ENCODE peak calls at places on chromosomes 7 and 10, in five cellular contexts. One of them, this sample, is unnamed.

GRCh38 chr7:2203551-2204300 is 29.0 kb downstream of the MAD1L1 start:
- DNase-seq in psoas muscle: no peak
- DNase-seq in cardiac fibroblast: no peak
- DNase-seq in foreskin fibroblast: peak; percentile 23
- DNase-seq in AG09309: no peak
- DNase-seq in this sample: no peak

GRCh38 chr10:46309511-46310142 is 22.8 kb downstream of the ANTXRL start:
- DNase-seq in psoas muscle: no peak
- DNase-seq in cardiac fibroblast: no peak
- DNase-seq in foreskin fibroblast: no peak
- DNase-seq in AG09309: no peak
- DNase-seq in this sample: no peak

GRCh38 chr7:130845581-130846085 is 111.6 kb upstream of the KLF14 start:
- DNase-seq in AG09309: peak; percentile 69
- DNase-seq in psoas muscle: no peak
- DNase-seq in foreskin fibroblast: peak; percentile 97
- DNase-seq in cardiac fibroblast: peak; percentile 94
- DNase-seq in this sample: no peak

GRCh38 chr7:2029936-2030335 is 202.8 kb downstream of the MAD1L1 start:
- DNase-seq in psoas muscle: peak; percentile 28
- DNase-seq in AG09309: no peak
- DNase-seq in cardiac fibroblast: no peak
- DNase-seq in foreskin fibroblast: no peak
- DNase-seq in this sample: peak; percentile 3

GRCh38 chr10:67669978-67670377 is 26.0 kb downstream of the CTNNA3 start:
- DNase-seq in foreskin fibroblast: no peak
- DNase-seq in cardiac fibroblast: no peak
- DNase-seq in psoas muscle: no peak
- DNase-seq in AG09309: no peak
- DNase-seq in this sample: no peak

GRCh38 chr7:91953618-91954017 is 13.0 kb downstream of the AKAP9 start:
- DNase-seq in foreskin fibroblast: peak; percentile 29
- DNase-seq in AG09309: no peak
- DNase-seq in psoas muscle: no peak
- DNase-seq in cardiac fibroblast: peak; percentile 41
- DNase-seq in this sample: no peak

GRCh38 chr7:154953006-154953684 is 49.8 kb downstream of the PAXIP1 start:
- DNase-seq in AG09309: no peak
- DNase-seq in foreskin fibroblast: peak; percentile 62
- DNase-seq in psoas muscle: peak; percentile 72
- DNase-seq in cardiac fibroblast: peak; percentile 64
- DNase-seq in this sample: peak; percentile 29

GRCh38 chr10:32687116-32687515 is 241.2 kb downstream of the CCDC7 start:
- DNase-seq in AG09309: no peak
- DNase-seq in psoas muscle: no peak
- DNase-seq in cardiac fibroblast: no peak
- DNase-seq in foreskin fibroblast: peak; percentile 15
- DNase-seq in this sample: no peak

GRCh38 chr10:18968196-18968595 is 80.4 kb upstream of the MALRD1 start:
- DNase-seq in psoas muscle: no peak
- DNase-seq in cardiac fibroblast: no peak
- DNase-seq in AG09309: no peak
- DNase-seq in foreskin fibroblast: no peak
- DNase-seq in this sample: no peak

GRCh38 chr10:121282797-121283515 is 315.3 kb downstream of the FGFR2 start:
- DNase-seq in psoas muscle: no peak
- DNase-seq in cardiac fibroblast: no peak
- DNase-seq in foreskin fibroblast: no peak
- DNase-seq in AG09309: no peak
- DNase-seq in this sample: no peak

GRCh38 chr7:64907641-64908326 is 4.7 kb downstream of the ZNF273 start:
- DNase-seq in foreskin fibroblast: no peak
- DNase-seq in AG09309: no peak
- DNase-seq in psoas muscle: no peak
- DNase-seq in cardiac fibroblast: no peak
- DNase-seq in this sample: no peak

GRCh38 chr7:95404316-95404715 is 8.1 kb upstream of the PON3 start:
- DNase-seq in AG09309: no peak
- DNase-seq in foreskin fibroblast: peak; percentile 56
- DNase-seq in psoas muscle: no peak
- DNase-seq in cardiac fibroblast: no peak
- DNase-seq in this sample: peak; percentile 23

GRCh38 chr10:100364735-100365391 is 17.8 kb downstream of the SCD start:
- DNase-seq in psoas muscle: peak; percentile 90
- DNase-seq in foreskin fibroblast: peak; percentile 87
- DNase-seq in cardiac fibroblast: peak; percentile 74
- DNase-seq in AG09309: peak; percentile 47
- DNase-seq in this sample: peak; percentile 79

GRCh38 chr10:15237351-15237750 is 68.9 kb upstream of the NMT2 start:
- DNase-seq in foreskin fibroblast: peak; percentile 41
- DNase-seq in AG09309: no peak
- DNase-seq in psoas muscle: no peak
- DNase-seq in cardiac fibroblast: peak; percentile 85
- DNase-seq in this sample: peak; percentile 15

GRCh38 chr10:16832351-16833080 is 15.3 kb upstream of the RSU1 start:
- DNase-seq in foreskin fibroblast: peak; percentile 93
- DNase-seq in cardiac fibroblast: peak; percentile 91
- DNase-seq in psoas muscle: no peak
- DNase-seq in AG09309: peak; percentile 92
- DNase-seq in this sample: peak; percentile 30

GRCh38 chr7:44158873-44159631 is 17.9 kb upstream of the MYL7 start:
- DNase-seq in psoas muscle: no peak
- DNase-seq in cardiac fibroblast: no peak
- DNase-seq in foreskin fibroblast: no peak
- DNase-seq in AG09309: no peak
- DNase-seq in this sample: no peak

GRCh38 chr7:47638679-47639306 is 56.9 kb upstream of the TNS3 start:
- DNase-seq in AG09309: no peak
- DNase-seq in cardiac fibroblast: no peak
- DNase-seq in psoas muscle: no peak
- DNase-seq in foreskin fibroblast: no peak
- DNase-seq in this sample: no peak

GRCh38 chr7:128939861-128940410 is 2.2 kb downstream of the IRF5 start:
- DNase-seq in AG09309: no peak
- DNase-seq in foreskin fibroblast: no peak
- DNase-seq in cardiac fibroblast: no peak
- DNase-seq in psoas muscle: no peak
- DNase-seq in this sample: no peak

GRCh38 chr10:91088300-91089140 is 131.9 kb upstream of the PCGF5 start:
- DNase-seq in AG09309: no peak
- DNase-seq in cardiac fibroblast: peak; percentile 43
- DNase-seq in psoas muscle: no peak
- DNase-seq in foreskin fibroblast: peak; percentile 43
- DNase-seq in this sample: peak; percentile 55

GRCh38 chr7:107768263-107768662 is 24.3 kb downstream of the CBLL1 start:
- DNase-seq in foreskin fibroblast: peak; percentile 23
- DNase-seq in psoas muscle: no peak
- DNase-seq in AG09309: no peak
- DNase-seq in cardiac fibroblast: no peak
- DNase-seq in this sample: no peak

GRCh38 chr10:42990721-42991441 is 86.0 kb upstream of the RET start:
- DNase-seq in foreskin fibroblast: no peak
- DNase-seq in AG09309: no peak
- DNase-seq in psoas muscle: peak; percentile 37
- DNase-seq in cardiac fibroblast: no peak
- DNase-seq in this sample: no peak

GRCh38 chr7:140358771-140359095 is 39.6 kb downstream of the SLC37A3 start:
- DNase-seq in cardiac fibroblast: no peak
- DNase-seq in AG09309: no peak
- DNase-seq in psoas muscle: no peak
- DNase-seq in foreskin fibroblast: no peak
- DNase-seq in this sample: no peak
- H3K4me3 ChIP-seq in cardiac fibroblast: no peak overlapping the region
- H3K4me3 ChIP-seq in AG09309: no peak overlapping the region
- H3K4me3 ChIP-seq in psoas muscle: no peak overlapping the region
- H3K4me3 ChIP-seq in foreskin fibroblast: no peak overlapping the region
- H3K4me3 ChIP-seq in this sample: no peak overlapping the region

GRCh38 chr10:71064413-71065118 is 147.8 kb upstream of the UNC5B start:
- DNase-seq in cardiac fibroblast: no peak
- DNase-seq in foreskin fibroblast: no peak
- DNase-seq in AG09309: no peak
- DNase-seq in psoas muscle: no peak
- DNase-seq in this sample: peak; percentile 67
- TF ChIP-seq CTCF in cardiac fibroblast: no peak
- TF ChIP-seq CTCF in foreskin fibroblast: no peak
- TF ChIP-seq CTCF in AG09309: no peak
- TF ChIP-seq CTCF in psoas muscle: no peak
- TF ChIP-seq CTCF in this sample: peak; percentile 50

DNA sequence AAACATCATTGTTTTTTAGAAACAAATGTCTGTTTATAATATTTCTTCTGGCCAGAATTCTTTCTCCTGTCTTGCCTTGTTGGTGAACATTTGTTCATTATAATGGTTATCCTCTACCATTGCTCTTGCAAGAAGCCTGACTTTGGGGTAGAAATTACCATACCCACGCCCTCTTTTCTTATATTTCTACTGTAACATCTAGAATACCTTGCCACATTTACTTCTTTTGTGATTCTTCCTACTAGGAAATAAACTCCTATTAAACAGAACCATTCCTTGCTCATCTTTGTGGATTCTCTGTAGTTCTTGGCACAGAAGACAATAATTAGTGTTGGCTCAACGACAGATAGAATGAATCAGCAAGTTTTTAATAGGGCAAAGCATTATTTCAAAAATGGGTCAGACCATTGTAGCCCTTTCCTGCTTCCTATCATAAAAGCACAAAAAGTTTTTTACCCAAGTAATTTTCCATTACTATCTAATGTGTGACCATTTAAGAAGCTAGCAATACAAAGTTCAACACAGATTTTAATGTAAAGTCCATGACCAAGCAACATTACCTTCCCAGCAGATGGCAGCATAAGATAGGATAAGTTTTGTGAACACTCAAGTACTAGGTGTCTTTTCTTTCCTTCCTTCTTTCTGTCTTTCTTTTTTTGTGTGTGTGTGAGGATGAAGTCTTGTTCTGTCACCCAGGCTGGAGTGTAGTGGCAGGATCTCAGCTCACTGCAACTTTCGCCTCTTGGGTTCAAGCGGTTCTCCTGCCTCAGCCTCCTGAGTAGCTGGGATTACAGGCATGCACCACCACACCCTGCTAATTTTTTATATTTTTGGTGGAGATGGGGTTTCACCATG is 270.4 kb downstream of the HGF start:
- DNase-seq in foreskin fibroblast: peak; percentile 89
- DNase-seq in psoas muscle: no peak
- DNase-seq in AG09309: peak; percentile 70
- DNase-seq in cardiac fibroblast: peak; percentile 93
- DNase-seq in this sample: no peak
- H3K4me3 ChIP-seq in foreskin fibroblast: no peak overlapping the region
- H3K4me3 ChIP-seq in psoas muscle: no peak overlapping the region
- H3K4me3 ChIP-seq in AG09309: no peak overlapping the region
- H3K4me3 ChIP-seq in cardiac fibroblast: no peak overlapping the region
- H3K4me3 ChIP-seq in this sample: no peak overlapping the region

GRCh38 chr10:63171926-63172325 is 38.8 kb downstream of the NRBF2 start:
- DNase-seq in cardiac fibroblast: no peak
- DNase-seq in psoas muscle: no peak
- DNase-seq in AG09309: no peak
- DNase-seq in foreskin fibroblast: no peak
- DNase-seq in this sample: no peak

GRCh38 chr10:63173468-63174227 is 40.5 kb downstream of the NRBF2 start:
- DNase-seq in AG09309: no peak
- DNase-seq in cardiac fibroblast: no peak
- DNase-seq in psoas muscle: no peak
- DNase-seq in foreskin fibroblast: no peak
- DNase-seq in this sample: no peak

GRCh38 chr10:63171255-63171654 is 38.1 kb downstream of the NRBF2 start:
- DNase-seq in foreskin fibroblast: no peak
- DNase-seq in psoas muscle: no peak
- DNase-seq in cardiac fibroblast: no peak
- DNase-seq in AG09309: no peak
- DNase-seq in this sample: no peak

GRCh38 chr10:63169624-63170023 is 36.5 kb downstream of the NRBF2 start:
- DNase-seq in cardiac fibroblast: no peak
- DNase-seq in AG09309: no peak
- DNase-seq in psoas muscle: no peak
- DNase-seq in foreskin fibroblast: no peak
- DNase-seq in this sample: no peak

DNA sequence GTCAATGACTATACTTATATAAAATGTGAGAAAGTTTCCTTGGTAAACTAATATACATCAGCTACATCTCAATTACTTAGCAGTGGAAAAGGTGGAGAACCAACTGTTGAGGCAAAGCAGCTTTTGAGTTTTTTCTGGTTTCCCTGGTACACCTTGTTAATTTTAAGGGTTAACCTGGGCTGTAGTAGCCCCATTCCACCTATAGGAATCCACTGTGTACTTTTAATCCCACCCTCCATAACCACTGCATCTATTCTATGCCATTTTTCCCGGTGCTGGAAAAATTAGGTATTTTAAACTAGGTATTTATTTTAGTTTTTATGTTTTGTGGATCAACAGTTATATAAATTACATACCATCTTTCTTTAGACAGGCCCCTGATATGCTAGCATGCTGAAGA is 42.4 kb downstream of the NRBF2 start:
- DNase-seq in AG09309: no peak
- DNase-seq in psoas muscle: no peak
- DNase-seq in foreskin fibroblast: no peak
- DNase-seq in cardiac fibroblast: no peak
- DNase-seq in this sample: no peak
- TF ChIP-seq CTCF in AG09309: no peak
- TF ChIP-seq CTCF in psoas muscle: no peak
- TF ChIP-seq CTCF in foreskin fibroblast: no peak
- TF ChIP-seq CTCF in cardiac fibroblast: no peak
- TF ChIP-seq CTCF in this sample: no peak

DNA sequence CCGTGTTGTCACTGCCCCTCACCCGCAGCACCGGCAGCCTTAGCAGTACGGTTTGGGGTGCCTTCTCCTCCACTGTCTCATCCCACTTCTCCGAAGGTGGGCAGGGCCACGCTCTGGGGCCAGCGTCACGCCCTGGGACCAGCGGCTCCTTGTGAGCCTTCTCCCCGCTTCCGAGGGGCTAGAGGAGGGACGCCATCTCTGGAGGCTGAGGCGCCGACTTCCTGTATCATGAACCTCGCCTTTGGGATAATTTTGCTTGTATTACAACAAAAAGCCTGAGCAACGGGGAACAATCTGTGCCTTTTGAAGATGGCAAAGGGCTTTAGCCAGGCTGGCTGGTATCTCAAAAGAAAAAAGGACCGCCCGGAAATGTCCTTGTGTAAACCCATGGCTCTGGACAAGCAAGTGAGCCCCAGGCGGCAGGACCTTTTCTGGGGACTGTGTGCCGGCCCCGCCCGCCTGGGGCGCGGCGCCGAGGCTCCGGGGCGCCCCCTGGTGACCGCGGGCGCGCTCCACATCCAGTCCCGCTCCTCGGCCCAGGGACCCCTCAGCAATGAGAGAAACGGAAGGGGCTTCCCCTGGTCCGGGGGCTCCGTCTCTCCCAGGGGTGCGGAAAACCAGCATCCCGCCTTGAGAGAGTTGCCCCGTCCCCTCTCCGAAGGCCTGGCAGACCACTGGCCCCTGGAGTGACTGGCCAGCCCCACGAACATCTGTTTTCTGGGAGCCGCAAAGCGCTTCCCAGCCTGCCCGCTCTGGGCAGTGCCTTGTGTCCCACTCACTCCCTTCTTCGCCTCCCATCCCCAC is 3.8 kb downstream of the DEPP1 start:
- DNase-seq in cardiac fibroblast: peak; percentile 65
- DNase-seq in AG09309: no peak
- DNase-seq in psoas muscle: peak; percentile 87
- DNase-seq in foreskin fibroblast: peak; percentile 83
- DNase-seq in this sample: peak; percentile 69
- H3K4me3 ChIP-seq in cardiac fibroblast: peak overlapping the region; percentile 42
- H3K4me3 ChIP-seq in AG09309: peak overlapping the region; percentile 48
- H3K4me3 ChIP-seq in psoas muscle: peak overlapping the region; percentile 61
- H3K4me3 ChIP-seq in foreskin fibroblast: peak overlapping the region; percentile 51
- H3K4me3 ChIP-seq in this sample: peak overlapping the region; percentile 76